ENCODE peak calls at places on chromosomes 7 and 10, in five cellular contexts. Y, T, W, X and K are unnamed samples.

GRCh38 chr7:89549768-89550167 is 604.5 kb upstream of the STEAP1 start:
- DNase-seq in W (no peak), T (no peak), Y (no peak), X (no peak), K (no peak)

GRCh38 chr7:151672706-151673105 is 153.0 kb upstream of the RHEB start:
- DNase-seq in W (peak; percentile 42), T (peak; percentile 38), X (no peak), Y (no peak), K (no peak)

GRCh38 chr7:143305423-143306070 is 10.4 kb upstream of the CLCN1 start:
- DNase-seq in W (peak; percentile 83), X (peak; percentile 28), Y (peak; percentile 84), T (peak; percentile 68), K (no peak)

GRCh38 chr7:140672382-140673062 is at the start of gene ADCK2:
- DNase-seq in X (peak; percentile 69), T (no peak), W (peak; percentile 65), Y (peak; percentile 84), K (peak; percentile 22)

GRCh38 chr7:108425876-108426275 is 30.4 kb downstream of the NRCAM start:
- DNase-seq in X (no peak), T (no peak), Y (no peak), W (no peak), K (no peak)

GRCh38 chr7:22696672-22697071 is 30.3 kb upstream of the IL6 start:
- DNase-seq in X (no peak), Y (no peak), T (peak; percentile 38), W (no peak), K (no peak)

GRCh38 chr10:113305871-113306270 is 247.0 kb upstream of the HABP2 start:
- DNase-seq in T (peak; percentile 79), Y (no peak), W (no peak), X (no peak), K (no peak)

GRCh38 chr10:68118657-68119056 is 9.4 kb downstream of the MYPN start:
- DNase-seq in X (no peak), Y (no peak), T (no peak), W (no peak), K (no peak)

GRCh38 chr10:118776033-118776432 is 21.3 kb upstream of the CACUL1 start:
- DNase-seq in X (no peak), Y (no peak), T (no peak), W (no peak), K (no peak)

GRCh38 chr10:98172073-98172472 is 37.6 kb downstream of the R3HCC1L start:
- DNase-seq in W (no peak), Y (no peak), T (peak; percentile 76), X (no peak), K (peak; percentile 22)

GRCh38 chr10:6542999-6543430 is 37.1 kb downstream of the PRKCQ start:
- DNase-seq in T (no peak), X (peak; percentile 51), Y (no peak), W (no peak), K (no peak)
- H3K27me3 ChIP-seq in T (no peaks in the 10 kb centered on the region), X (no peaks in the 10 kb centered on the region), Y (no peaks in the 10 kb centered on the region), W (no peaks in the 10 kb centered on the region), K (no peaks in the 10 kb centered on the region)

GRCh38 chr7:1257221-1257620 is 24.5 kb downstream of the UNCX start:
- DNase-seq in T (no peak), W (no peak), Y (no peak), X (no peak), K (no peak)
- TF ChIP-seq CTCF in T (no peak), W (no peak), Y (no peak), X (no peak), K (no peak)

GRCh38 chr7:31052841-31053601 is 913 bp downstream of the ADCYAP1R1 start:
- DNase-seq in W (no peak), T (no peak), Y (no peak), X (no peak), K (no peak)
- H3K27me3 ChIP-seq in W (no peaks in the 10 kb centered on the region), T (peaks cover 21% of the 10 kb centered on the region), Y (peaks cover 29% of the 10 kb centered on the region), X (peaks cover 31% of the 10 kb centered on the region), K (peaks cover 17% of the 10 kb centered on the region)

GRCh38 chr10:31698169-31698890 is 230.3 kb downstream of the ARHGAP12 start:
- DNase-seq in X (no peak), T (peak; percentile 94), Y (no peak), W (no peak), K (peak; percentile 78)
- TF ChIP-seq CTCF in X (no peak), T (no peak), Y (no peak), W (no peak), K (no peak)

GRCh38 chr10:26436848-26437247 is 1.3 kb upstream of the APBB1IP start:
- DNase-seq in W (no peak), T (no peak), X (no peak), Y (no peak), K (no peak)
- H3K27me3 ChIP-seq in W (no peaks in the 10 kb centered on the region), T (peaks cover 79% of the 10 kb centered on the region), X (no peaks in the 10 kb centered on the region), Y (no peaks in the 10 kb centered on the region), K (no peaks in the 10 kb centered on the region)

GRCh38 chr7:51060536-51060935 is 256.1 kb downstream of the COBL start:
- DNase-seq in X (no peak), W (no peak), T (no peak), Y (no peak), K (no peak)
- TF ChIP-seq CTCF in X (no peak), W (no peak), T (no peak), Y (peak; percentile 12), K (no peak)

DNA sequence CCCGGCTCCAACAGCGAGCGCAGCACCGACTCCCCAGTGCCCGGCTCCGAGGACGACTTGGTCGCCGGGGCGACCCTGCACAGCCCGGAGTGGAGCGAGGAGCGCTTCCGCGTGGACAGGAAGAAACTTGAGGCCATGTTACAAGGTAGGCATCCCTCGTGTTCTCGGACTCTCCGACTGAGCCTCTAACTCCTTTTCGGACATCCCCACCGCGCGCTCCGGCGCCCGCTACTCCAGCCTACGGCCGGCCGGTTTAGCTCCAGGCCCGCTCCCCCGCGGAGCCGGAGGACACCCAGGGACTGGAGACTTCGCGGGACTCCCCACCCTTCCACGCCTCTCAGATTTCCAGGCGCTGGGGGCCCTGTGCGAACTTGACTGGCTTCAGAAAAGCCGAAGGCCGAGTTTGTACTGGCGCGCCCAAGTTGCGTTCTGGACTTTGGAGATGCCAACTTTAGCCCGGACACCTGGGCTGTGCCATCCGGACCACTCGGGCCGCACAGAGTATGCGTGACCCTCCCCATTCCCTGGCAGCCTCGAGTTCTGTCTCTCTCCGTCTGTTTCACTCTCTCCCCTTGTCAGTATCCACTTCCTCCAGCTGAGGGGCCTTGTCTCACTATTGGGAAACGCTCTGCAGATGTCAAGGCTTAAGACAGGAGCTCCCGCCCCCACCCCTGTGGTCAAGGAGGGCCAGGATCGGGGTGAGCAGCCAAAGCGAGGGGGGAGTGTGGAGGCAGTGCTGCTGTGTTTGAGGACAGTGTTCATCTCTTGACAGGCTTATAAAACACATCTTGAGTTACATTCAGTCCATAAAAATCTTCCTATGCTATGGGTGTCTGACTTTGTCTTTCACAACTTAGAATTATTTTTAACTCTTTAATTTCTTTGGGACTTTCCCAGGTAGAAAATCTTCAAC is 773 bp downstream of the BICC1 start:
- DNase-seq in W (peak; percentile 45), T (peak; percentile 92), X (no peak), Y (peak; percentile 65), K (peak; percentile 81)
- H3K27me3 ChIP-seq in W (no peaks in the 10 kb centered on the region), T (peaks cover 3% of the 10 kb centered on the region), X (no peaks in the 10 kb centered on the region), Y (peaks cover 43% of the 10 kb centered on the region), K (no peaks in the 10 kb centered on the region)

DNA sequence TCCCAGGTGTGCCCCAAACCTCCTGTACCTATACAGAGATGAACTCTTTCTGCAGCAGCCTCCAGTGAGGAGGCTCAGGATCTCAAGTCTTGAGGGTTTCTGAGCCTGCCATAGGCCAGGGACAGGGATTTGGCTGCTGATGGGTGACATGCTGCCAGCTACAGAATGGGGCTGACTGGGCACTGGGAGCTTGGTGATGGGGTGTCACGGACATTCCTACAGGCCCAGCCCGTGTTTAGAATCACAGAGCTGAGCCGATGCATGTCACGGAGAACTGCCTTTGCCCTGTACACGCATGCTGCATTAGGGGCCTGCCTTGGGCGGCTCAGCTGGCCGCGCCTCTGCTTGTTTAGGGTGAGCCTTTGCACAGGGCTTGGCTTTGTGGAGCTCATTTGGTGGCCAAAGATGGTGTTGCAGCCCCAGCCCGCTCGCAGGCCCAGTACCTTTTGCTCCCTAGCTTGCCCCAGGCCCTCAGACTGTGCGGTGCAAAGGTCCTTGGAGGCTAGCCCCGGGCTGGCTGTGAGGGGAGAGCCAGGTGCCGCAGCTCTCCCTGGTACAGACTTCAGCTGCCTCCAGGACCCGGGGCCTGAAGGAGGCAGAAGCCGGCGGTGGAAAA is 108.4 kb upstream of the BTBD16 start:
- DNase-seq in T (no peak), X (no peak), Y (peak; percentile 63), W (no peak), K (no peak)
- TF ChIP-seq CTCF in T (peak; percentile 2), X (no peak), Y (no peak), W (no peak), K (no peak)

GRCh38 chr10:75624632-75625031 is 193.2 kb downstream of the LRMDA start:
- DNase-seq in W (no peak), T (no peak), Y (no peak), X (no peak), K (no peak)

GRCh38 chr10:75617485-75618155 is 186.2 kb downstream of the LRMDA start:
- DNase-seq in W (no peak), T (peak; percentile 35), X (no peak), Y (no peak), K (peak; percentile 64)

GRCh38 chr10:75622503-75622902 is 191.1 kb downstream of the LRMDA start:
- DNase-seq in W (no peak), T (no peak), Y (no peak), X (no peak), K (no peak)

GRCh38 chr10:75619636-75620035 is 188.2 kb downstream of the LRMDA start:
- DNase-seq in T (no peak), Y (no peak), X (no peak), W (no peak), K (no peak)

DNA sequence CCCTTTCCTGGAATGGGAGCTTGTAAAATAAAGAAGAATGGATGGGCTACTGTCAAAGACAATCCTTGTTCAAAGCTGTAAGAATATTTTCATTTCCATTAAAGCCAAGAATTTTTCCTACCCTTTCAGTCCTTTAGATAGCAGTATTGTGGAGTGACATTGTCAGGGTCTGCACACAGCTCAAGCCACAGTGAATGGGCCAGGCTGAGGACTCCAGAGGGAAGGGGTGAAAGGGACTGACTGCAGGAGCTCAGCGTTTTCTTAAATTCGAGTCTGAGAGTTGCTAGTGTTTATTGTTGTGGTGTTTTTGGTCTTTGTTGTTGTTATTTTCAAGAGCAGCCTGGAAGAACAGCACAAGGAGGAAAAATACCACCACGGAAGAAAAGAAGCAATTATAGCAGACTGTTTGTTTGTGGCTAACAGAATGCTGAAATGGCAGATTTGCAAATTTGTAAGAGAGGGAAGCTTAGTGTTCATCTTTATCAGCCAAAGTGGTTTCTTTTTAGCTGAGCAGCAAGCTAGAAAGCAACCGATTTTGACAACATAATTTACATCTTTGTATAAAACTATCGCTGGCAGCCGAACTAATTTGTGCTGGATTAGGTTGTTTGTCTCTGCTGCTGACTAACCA is 192.0 kb downstream of the LRMDA start:
- DNase-seq in X (no peak), Y (no peak), T (no peak), W (no peak), K (no peak)
- H3K27me3 ChIP-seq in X (no peaks in the 10 kb centered on the region), Y (no peaks in the 10 kb centered on the region), T (no peaks in the 10 kb centered on the region), W (no peaks in the 10 kb centered on the region), K (no peaks in the 10 kb centered on the region)